ENCODE peak calls at places on chromosomes 2 and 18, in eight cellular contexts. A, N, K, Q, G, Y, W and I are unnamed samples.

GRCh38 chr2:16561251-16561650 is 104.4 kb downstream of the CYRIA start:
- DNase-seq in A (no peak), N (no peak), K (no peak), Q (no peak), G (no peak), Y (no peak), W (no peak), I (no peak)

GRCh38 chr2:190627881-190628412 is 20.9 kb upstream of the NAB1 start:
- DNase-seq in A (no peak), N (no peak), K (no peak), Q (no peak), G (no peak), Y (no peak), W (no peak), I (no peak)

GRCh38 chr18:58562146-58562998 is 66.5 kb downstream of the ALPK2 start:
- DNase-seq in A (no peak), N (no peak), K (no peak), Q (no peak), G (no peak), Y (no peak), W (no peak), I (no peak)

GRCh38 chr2:155372969-155373368 is 674.5 kb downstream of the KCNJ3 start:
- DNase-seq in A (no peak), N (no peak), K (no peak), Q (no peak), G (no peak), Y (peak), W (no peak), I (no peak)

GRCh38 chr2:58971511-58971910 is 730.4 kb upstream of the FANCL start:
- DNase-seq in A (no peak), N (no peak), K (no peak), Q (no peak), G (no peak), Y (no peak), W (no peak), I (no peak)

GRCh38 chr2:207131634-207132418 is 33.9 kb downstream of the KLF7 start:
- DNase-seq in A (no peak), N (no peak), K (no peak), Q (no peak), G (no peak), Y (no peak), W (no peak), I (no peak)

GRCh38 chr2:38793511-38793910 is 15.5 kb downstream of the GEMIN6 start:
- DNase-seq in A (no peak), N (no peak), K (no peak), Q (no peak), G (no peak), Y (no peak), W (no peak), I (no peak)

GRCh38 chr18:62566199-62566598 is 43.4 kb downstream of the ZCCHC2 start:
- DNase-seq in A (no peak), N (peak), K (no peak), Q (no peak), G (no peak), Y (peak), W (no peak), I (no peak)

GRCh38 chr18:35871337-35871736 is 101.1 kb upstream of the RMP24 start:
- DNase-seq in A (no peak), N (no peak), K (no peak), Q (no peak), G (no peak), Y (no peak), W (no peak), I (no peak)

GRCh38 chr2:227370791-227371312 is 8.3 kb downstream of the TM4SF20 start:
- DNase-seq in A (no peak), N (peak), K (no peak), Q (no peak), G (no peak), Y (peak), W (no peak), I (no peak)

GRCh38 chr2:84613082-84613481 is 96.8 kb downstream of the DNAH6 start:
- DNase-seq in A (no peak), N (no peak), K (no peak), Q (no peak), G (no peak), Y (no peak), W (no peak), I (no peak)

GRCh38 chr2:42096869-42097591 is 49.2 kb downstream of the PKDCC start:
- DNase-seq in A (no peak), N (no peak), K (no peak), Q (no peak), G (no peak), Y (no peak), W (no peak), I (no peak)

GRCh38 chr18:48402953-48403352 is 6.2 kb downstream of the ZBTB7C start:
- DNase-seq in A (no peak), N (no peak), K (no peak), Q (no peak), G (no peak), Y (peak), W (no peak), I (no peak)

GRCh38 chr18:79397830-79398761 is 2.4 kb downstream of the NFATC1 start:
- DNase-seq in A (no peak), N (no peak), K (no peak), Q (no peak), G (no peak), Y (no peak), W (peak), I (no peak)

GRCh38 chr2:157928372-157928771 is 52.2 kb upstream of the ACVR1 start:
- DNase-seq in A (no peak), N (no peak), K (no peak), Q (no peak), G (no peak), Y (no peak), W (no peak), I (no peak)

GRCh38 chr2:9145752-9146430 is 60.7 kb upstream of the ASAP2 start:
- DNase-seq in A (no peak), N (no peak), K (no peak), Q (no peak), G (no peak), Y (no peak), W (no peak), I (no peak)

GRCh38 chr2:176931588-176932563 is 280.7 kb upstream of the HNRNPA3 start:
- DNase-seq in A (peak), N (no peak), K (peak), Q (no peak), G (no peak), Y (peak), W (no peak), I (peak)

GRCh38 chr2:18178736-18179349 is 300.4 kb downstream of the KCNS3 start:
- DNase-seq in A (peak), N (no peak), K (peak), Q (no peak), G (no peak), Y (peak), W (no peak), I (peak)